ENCODE peak calls at places on chromosomes 7 and 10, in six cellular contexts. S is cardiac muscle cell; J is neural progenitor cell; O is A549; K is CD8-positive, alpha-beta T cell; W is hepatocyte. U is an unnamed sample. For H3K4me1, the result is how much of the 10 kb centered on the place peaks cover.

GRCh38 chr7:105697753-105698152 is 116.5 kb upstream of the EFCAB10 start:
- DNase-seq in S (no peak), J (no peak), O (no peak), K (no peak), W (no peak), U (no peak)

GRCh38 chr10:44323838-44324237 is 61.1 kb downstream of the CXCL12 start:
- DNase-seq in S (no peak), J (no peak), O (no peak), K (peak), W (no peak), U (no peak)

GRCh38 chr10:113273151-113273876 is 279.5 kb upstream of the HABP2 start:
- DNase-seq in S (no peak), J (peak), O (no peak), K (no peak), W (no peak), U (no peak)

GRCh38 chr7:130071701-130072622 is 1.6 kb downstream of the KLHDC10 start:
- DNase-seq in S (peak), J (peak), O (peak), K (peak), W (peak), U (peak)

GRCh38 chr10:30056281-30056680 is 3.1 kb downstream of the JCAD start:
- DNase-seq in S (no peak), J (no peak), O (no peak), K (no peak), W (no peak), U (no peak)

GRCh38 chr10:104274762-104275721 is 6.1 kb downstream of the GSTO2 start:
- DNase-seq in S (peak), J (peak), O (peak), K (peak), W (peak), U (peak)

GRCh38 chr10:35040761-35041501 is 49.2 kb downstream of the CUL2 start:
- DNase-seq in S (no peak), J (peak), O (no peak), K (no peak), W (no peak), U (no peak)

GRCh38 chr7:42843209-42843800 is 68.6 kb downstream of the C7orf25 start:
- DNase-seq in S (peak), J (peak), O (peak), K (no peak), W (peak), U (peak)

GRCh38 chr7:10706875-10707493 is 266.7 kb upstream of the PHF14 start:
- DNase-seq in S (no peak), J (no peak), O (no peak), K (no peak), W (no peak), U (no peak)

GRCh38 chr10:103901299-103901698 is 16.7 kb downstream of the STN1 start:
- DNase-seq in S (no peak), J (no peak), O (no peak), K (no peak), W (no peak), U (no peak)

GRCh38 chr7:2193120-2193519 is 39.6 kb downstream of the MAD1L1 start:
- DNase-seq in S (no peak), J (peak), O (no peak), K (no peak), W (no peak), U (no peak)

GRCh38 chr10:78910886-78911285 is 157.9 kb upstream of the ZMIZ1 start:
- DNase-seq in S (no peak), J (no peak), O (no peak), K (no peak), W (no peak), U (no peak)

GRCh38 chr10:14571866-14572507 is 202.7 kb downstream of the FAM107B start:
- DNase-seq in S (no peak), J (no peak), O (peak), K (peak), W (peak), U (peak)
- H3K27ac ChIP-seq in S (no peak), J (no peak), O (peak), K (peak), W (peak), U (peak)

GRCh38 chr10:88838766-88839165 is 12.9 kb downstream of the ANKRD22 start:
- DNase-seq in S (no peak), J (no peak), O (no peak), K (no peak), W (no peak), U (no peak)
- H3K4me1 ChIP-seq in S (under half), J (under half), O (under half), K (under half), W (under half), U (under half)

GRCh38 chr7:91264924-91265681 is 870 bp downstream of the FZD1 start:
- DNase-seq in S (peak), J (peak), O (peak), K (no peak), W (peak), U (peak)
- H3K27ac ChIP-seq in S (peak), J (no peak), O (peak), K (no peak), W (peak), U (peak)

GRCh38 chr7:46133076-46133475 is 212.0 kb upstream of the IGFBP3 start:
- DNase-seq in S (no peak), J (no peak), O (no peak), K (no peak), W (no peak), U (no peak)
- H3K4me1 ChIP-seq in S (under half), J (under half), O (under half), K (under half), W (under half), U (under half)